ENCODE peak calls at places on chromosomes 13 and 19, in nine cellular contexts. One of them, this sample, is unnamed.

GRCh38 chr19:29926031-29926430 is 16.0 kb upstream of the URI1 start:
- DNase-seq in transverse colon: no peak
- DNase-seq in A549: no peak
- DNase-seq in GM12878: no peak
- DNase-seq in ovary: no peak
- DNase-seq in esophagus muscularis mucosa: no peak
- DNase-seq in tibial nerve: no peak
- DNase-seq in suprapubic skin: no peak
- DNase-seq in stomach: no peak
- DNase-seq in this sample: no peak

GRCh38 chr19:15318241-15318691 is 14.1 kb downstream of the BRD4 start:
- DNase-seq in suprapubic skin: peak; percentile 43
- DNase-seq in A549: no peak
- DNase-seq in esophagus muscularis mucosa: no peak
- DNase-seq in GM12878: peak; percentile 48
- DNase-seq in stomach: no peak
- DNase-seq in transverse colon: no peak
- DNase-seq in ovary: no peak
- DNase-seq in tibial nerve: no peak
- DNase-seq in this sample: no peak

GRCh38 chr13:67123165-67123564 is 107.0 kb downstream of the PCDH9 start:
- DNase-seq in suprapubic skin: no peak
- DNase-seq in transverse colon: no peak
- DNase-seq in ovary: no peak
- DNase-seq in GM12878: no peak
- DNase-seq in esophagus muscularis mucosa: no peak
- DNase-seq in A549: no peak
- DNase-seq in stomach: peak; percentile 34
- DNase-seq in tibial nerve: no peak
- DNase-seq in this sample: no peak

GRCh38 chr13:111548301-111548700 is 227.9 kb downstream of the TEX29 start:
- DNase-seq in suprapubic skin: no peak
- DNase-seq in transverse colon: no peak
- DNase-seq in A549: no peak
- DNase-seq in tibial nerve: no peak
- DNase-seq in stomach: no peak
- DNase-seq in ovary: no peak
- DNase-seq in GM12878: no peak
- DNase-seq in esophagus muscularis mucosa: no peak
- DNase-seq in this sample: no peak

GRCh38 chr19:17370026-17370587 is 7.0 kb downstream of the PLVAP start:
- DNase-seq in GM12878: peak; percentile 94
- DNase-seq in tibial nerve: peak; percentile 28
- DNase-seq in stomach: no peak
- DNase-seq in suprapubic skin: no peak
- DNase-seq in ovary: no peak
- DNase-seq in esophagus muscularis mucosa: no peak
- DNase-seq in transverse colon: no peak
- DNase-seq in A549: no peak
- DNase-seq in this sample: no peak

GRCh38 chr13:40438999-40439797 is 227.2 kb downstream of the FOXO1 start:
- DNase-seq in transverse colon: no peak
- DNase-seq in tibial nerve: peak; percentile 30
- DNase-seq in ovary: peak; percentile 45
- DNase-seq in suprapubic skin: no peak
- DNase-seq in GM12878: no peak
- DNase-seq in esophagus muscularis mucosa: no peak
- DNase-seq in A549: no peak
- DNase-seq in stomach: no peak
- DNase-seq in this sample: no peak

GRCh38 chr19:31451686-31452325 is 102.6 kb upstream of the TSHZ3 start:
- DNase-seq in A549: no peak
- DNase-seq in suprapubic skin: no peak
- DNase-seq in tibial nerve: no peak
- DNase-seq in stomach: no peak
- DNase-seq in GM12878: no peak
- DNase-seq in ovary: no peak
- DNase-seq in esophagus muscularis mucosa: no peak
- DNase-seq in transverse colon: no peak
- DNase-seq in this sample: no peak

GRCh38 chr19:54035215-54036178 is 28.2 kb downstream of the VSTM1 start:
- DNase-seq in stomach: no peak
- DNase-seq in suprapubic skin: no peak
- DNase-seq in esophagus muscularis mucosa: no peak
- DNase-seq in tibial nerve: no peak
- DNase-seq in GM12878: no peak
- DNase-seq in transverse colon: no peak
- DNase-seq in ovary: no peak
- DNase-seq in A549: no peak
- DNase-seq in this sample: no peak

GRCh38 chr19:37943480-37943879 is 36.5 kb downstream of the SIPA1L3 start:
- DNase-seq in tibial nerve: no peak
- DNase-seq in GM12878: no peak
- DNase-seq in ovary: no peak
- DNase-seq in esophagus muscularis mucosa: no peak
- DNase-seq in A549: no peak
- DNase-seq in stomach: peak; percentile 43
- DNase-seq in suprapubic skin: no peak
- DNase-seq in transverse colon: peak; percentile 76
- DNase-seq in this sample: no peak

GRCh38 chr13:79860757-79861156 is 379.8 kb downstream of the NDFIP2 start:
- DNase-seq in A549: no peak
- DNase-seq in GM12878: no peak
- DNase-seq in stomach: no peak
- DNase-seq in esophagus muscularis mucosa: no peak
- DNase-seq in ovary: no peak
- DNase-seq in tibial nerve: no peak
- DNase-seq in transverse colon: no peak
- DNase-seq in suprapubic skin: no peak
- DNase-seq in this sample: no peak

GRCh38 chr19:16824658-16825311 is 4.4 kb upstream of the SIN3B start:
- DNase-seq in esophagus muscularis mucosa: no peak
- DNase-seq in ovary: no peak
- DNase-seq in suprapubic skin: no peak
- DNase-seq in A549: no peak
- DNase-seq in stomach: no peak
- DNase-seq in transverse colon: no peak
- DNase-seq in tibial nerve: no peak
- DNase-seq in GM12878: no peak
- DNase-seq in this sample: no peak

GRCh38 chr19:19300613-19301012 is 19.7 kb downstream of the SUGP1 start:
- DNase-seq in transverse colon: no peak
- DNase-seq in ovary: no peak
- DNase-seq in suprapubic skin: no peak
- DNase-seq in esophagus muscularis mucosa: no peak
- DNase-seq in tibial nerve: no peak
- DNase-seq in A549: no peak
- DNase-seq in stomach: no peak
- DNase-seq in GM12878: no peak
- DNase-seq in this sample: no peak

GRCh38 chr19:17843908-17844490 is 3.8 kb downstream of the JAK3 start:
- DNase-seq in A549: no peak
- DNase-seq in tibial nerve: no peak
- DNase-seq in esophagus muscularis mucosa: no peak
- DNase-seq in GM12878: no peak
- DNase-seq in suprapubic skin: no peak
- DNase-seq in ovary: no peak
- DNase-seq in transverse colon: no peak
- DNase-seq in stomach: no peak
- DNase-seq in this sample: no peak

GRCh38 chr13:85638815-85639393 is 160.3 kb downstream of the SLITRK6 start:
- DNase-seq in tibial nerve: no peak
- DNase-seq in GM12878: no peak
- DNase-seq in suprapubic skin: no peak
- DNase-seq in A549: no peak
- DNase-seq in ovary: no peak
- DNase-seq in stomach: no peak
- DNase-seq in esophagus muscularis mucosa: no peak
- DNase-seq in transverse colon: no peak
- DNase-seq in this sample: no peak

GRCh38 chr13:47178090-47178950 is 281.5 kb upstream of the HTR2A start:
- DNase-seq in esophagus muscularis mucosa: no peak
- DNase-seq in A549: no peak
- DNase-seq in transverse colon: no peak
- DNase-seq in ovary: no peak
- DNase-seq in GM12878: no peak
- DNase-seq in suprapubic skin: no peak
- DNase-seq in tibial nerve: no peak
- DNase-seq in stomach: no peak
- DNase-seq in this sample: no peak

GRCh38 chr19:45473366-45474190 is 5.8 kb downstream of the FOSB start:
- DNase-seq in transverse colon: no peak
- DNase-seq in ovary: peak; percentile 82
- DNase-seq in A549: no peak
- DNase-seq in esophagus muscularis mucosa: no peak
- DNase-seq in suprapubic skin: peak; percentile 84
- DNase-seq in tibial nerve: no peak
- DNase-seq in GM12878: no peak
- DNase-seq in stomach: no peak
- DNase-seq in this sample: no peak
- TF ChIP-seq POLR2A in transverse colon: no peak
- TF ChIP-seq POLR2A in ovary: peak; percentile 42
- TF ChIP-seq POLR2A in A549: no peak
- TF ChIP-seq POLR2A in esophagus muscularis mucosa: no peak
- TF ChIP-seq POLR2A in suprapubic skin: no peak
- TF ChIP-seq POLR2A in tibial nerve: no peak
- TF ChIP-seq POLR2A in GM12878: no peak
- TF ChIP-seq POLR2A in stomach: no peak
- TF ChIP-seq POLR2A in this sample: no peak

GRCh38 chr13:78593129-78593528 is 10.2 kb downstream of the POU4F1 start:
- DNase-seq in A549: no peak
- DNase-seq in ovary: no peak
- DNase-seq in GM12878: no peak
- DNase-seq in esophagus muscularis mucosa: no peak
- DNase-seq in transverse colon: no peak
- DNase-seq in tibial nerve: no peak
- DNase-seq in suprapubic skin: no peak
- DNase-seq in stomach: no peak
- DNase-seq in this sample: no peak

GRCh38 chr13:78586706-78587105 is 16.6 kb downstream of the POU4F1 start:
- DNase-seq in GM12878: no peak
- DNase-seq in tibial nerve: no peak
- DNase-seq in A549: no peak
- DNase-seq in ovary: no peak
- DNase-seq in suprapubic skin: no peak
- DNase-seq in stomach: no peak
- DNase-seq in esophagus muscularis mucosa: no peak
- DNase-seq in transverse colon: no peak
- DNase-seq in this sample: no peak

GRCh38 chr13:78587395-78587794 is 16.0 kb downstream of the POU4F1 start:
- DNase-seq in transverse colon: no peak
- DNase-seq in GM12878: no peak
- DNase-seq in esophagus muscularis mucosa: no peak
- DNase-seq in ovary: no peak
- DNase-seq in stomach: no peak
- DNase-seq in tibial nerve: no peak
- DNase-seq in A549: no peak
- DNase-seq in suprapubic skin: no peak
- DNase-seq in this sample: no peak

GRCh38 chr13:78593652-78594494 is 9.5 kb downstream of the POU4F1 start:
- DNase-seq in GM12878: no peak
- DNase-seq in stomach: no peak
- DNase-seq in esophagus muscularis mucosa: no peak
- DNase-seq in A549: no peak
- DNase-seq in tibial nerve: no peak
- DNase-seq in transverse colon: no peak
- DNase-seq in suprapubic skin: no peak
- DNase-seq in ovary: no peak
- DNase-seq in this sample: no peak

GRCh38 chr13:78589206-78589605 is 14.1 kb downstream of the POU4F1 start:
- DNase-seq in A549: no peak
- DNase-seq in GM12878: no peak
- DNase-seq in esophagus muscularis mucosa: no peak
- DNase-seq in stomach: no peak
- DNase-seq in transverse colon: no peak
- DNase-seq in suprapubic skin: no peak
- DNase-seq in ovary: no peak
- DNase-seq in tibial nerve: no peak
- DNase-seq in this sample: no peak
- TF ChIP-seq EP300 in A549: no peak
- TF ChIP-seq EP300 in GM12878: no peak
- TF ChIP-seq EP300 in esophagus muscularis mucosa: no peak
- TF ChIP-seq EP300 in stomach: no peak
- TF ChIP-seq EP300 in transverse colon: no peak
- TF ChIP-seq EP300 in suprapubic skin: no peak
- TF ChIP-seq EP300 in ovary: no peak
- TF ChIP-seq EP300 in tibial nerve: no peak
- TF ChIP-seq EP300 in this sample: no peak

GRCh38 chr19:51417107-51417806 is at the start of gene SIGLEC10:
- DNase-seq in stomach: peak; percentile 37
- DNase-seq in esophagus muscularis mucosa: no peak
- DNase-seq in tibial nerve: no peak
- DNase-seq in suprapubic skin: no peak
- DNase-seq in GM12878: no peak
- DNase-seq in transverse colon: peak; percentile 47
- DNase-seq in ovary: no peak
- DNase-seq in A549: no peak
- DNase-seq in this sample: no peak
- TF ChIP-seq POLR2A in stomach: no peak
- TF ChIP-seq POLR2A in esophagus muscularis mucosa: no peak
- TF ChIP-seq POLR2A in tibial nerve: no peak
- TF ChIP-seq POLR2A in suprapubic skin: no peak
- TF ChIP-seq POLR2A in GM12878: peak; percentile 91
- TF ChIP-seq POLR2A in transverse colon: no peak
- TF ChIP-seq POLR2A in ovary: no peak
- TF ChIP-seq POLR2A in A549: no peak
- TF ChIP-seq POLR2A in this sample: no peak

GRCh38 chr19:50003810-50004419 is 21.3 kb downstream of the VRK3 start:
- DNase-seq in GM12878: peak; percentile 44
- DNase-seq in esophagus muscularis mucosa: no peak
- DNase-seq in tibial nerve: peak; percentile 41
- DNase-seq in ovary: peak; percentile 63
- DNase-seq in stomach: peak; percentile 34
- DNase-seq in transverse colon: peak; percentile 15
- DNase-seq in A549: peak; percentile 93
- DNase-seq in suprapubic skin: no peak
- DNase-seq in this sample: peak; percentile 83

GRCh38 chr19:50005428-50005827 is 19.7 kb downstream of the VRK3 start:
- DNase-seq in A549: no peak
- DNase-seq in tibial nerve: no peak
- DNase-seq in transverse colon: no peak
- DNase-seq in ovary: no peak
- DNase-seq in GM12878: peak; percentile 27
- DNase-seq in esophagus muscularis mucosa: no peak
- DNase-seq in stomach: no peak
- DNase-seq in suprapubic skin: no peak
- DNase-seq in this sample: no peak

GRCh38 chr19:50007170-50007569 is 18.0 kb downstream of the VRK3 start:
- DNase-seq in tibial nerve: no peak
- DNase-seq in A549: no peak
- DNase-seq in stomach: no peak
- DNase-seq in suprapubic skin: no peak
- DNase-seq in ovary: no peak
- DNase-seq in transverse colon: no peak
- DNase-seq in GM12878: no peak
- DNase-seq in esophagus muscularis mucosa: no peak
- DNase-seq in this sample: no peak

GRCh38 chr19:50007947-50008346 is 17.2 kb downstream of the VRK3 start:
- DNase-seq in A549: no peak
- DNase-seq in suprapubic skin: no peak
- DNase-seq in GM12878: no peak
- DNase-seq in tibial nerve: no peak
- DNase-seq in ovary: no peak
- DNase-seq in transverse colon: no peak
- DNase-seq in esophagus muscularis mucosa: no peak
- DNase-seq in stomach: no peak
- DNase-seq in this sample: no peak

GRCh38 chr19:50008532-50008931 is 16.6 kb downstream of the VRK3 start:
- DNase-seq in GM12878: no peak
- DNase-seq in transverse colon: no peak
- DNase-seq in esophagus muscularis mucosa: no peak
- DNase-seq in tibial nerve: no peak
- DNase-seq in suprapubic skin: no peak
- DNase-seq in A549: no peak
- DNase-seq in stomach: no peak
- DNase-seq in ovary: no peak
- DNase-seq in this sample: no peak
- TF ChIP-seq EP300 in GM12878: no peak
- TF ChIP-seq EP300 in transverse colon: no peak
- TF ChIP-seq EP300 in esophagus muscularis mucosa: no peak
- TF ChIP-seq EP300 in tibial nerve: no peak
- TF ChIP-seq EP300 in suprapubic skin: no peak
- TF ChIP-seq EP300 in A549: no peak
- TF ChIP-seq EP300 in stomach: no peak
- TF ChIP-seq EP300 in ovary: no peak
- TF ChIP-seq EP300 in this sample: no peak

This sample was measured in sigmoid colon.